ENCODE peak calls at places on chromosomes 16 and 17, in four cellular contexts. D is AG04450, I is H1, J is body of pancreas. M is an unnamed sample.

GRCh38 chr17:37043201-37043600 is 94.4 kb downstream of the AATF start:
- DNase-seq in J (no peak), I (peak), D (no peak), M (no peak)

GRCh38 chr17:45775148-45775547 is 9.0 kb upstream of the CRHR1 start:
- DNase-seq in I (no peak), J (peak), D (no peak), M (no peak)

GRCh38 chr17:46063239-46063638 is 64.2 kb downstream of the STH start:
- DNase-seq in I (no peak), J (no peak), D (peak), M (no peak)

GRCh38 chr17:66755101-66755943 is 79.6 kb upstream of the CACNG5 start:
- DNase-seq in J (no peak), I (no peak), D (no peak), M (no peak)

GRCh38 chr16:66647866-66648265 is 43.4 kb downstream of the CMTM3 start:
- DNase-seq in D (no peak), J (no peak), I (no peak), M (no peak)

GRCh38 chr16:50012182-50012581 is 12.8 kb upstream of the CNEP1R1 start:
- DNase-seq in J (no peak), D (no peak), I (no peak), M (no peak)

GRCh38 chr16:3999479-3999868 is 116.8 kb downstream of the ADCY9 start:
- DNase-seq in J (no peak), I (no peak), D (peak), M (peak)

GRCh38 chr17:49587366-49588073 is 11.8 kb downstream of the NXPH3 start:
- DNase-seq in I (no peak), D (no peak), J (no peak), M (no peak)

GRCh38 chr16:2827481-2827790 is 2.7 kb upstream of the ZG16B start:
- DNase-seq in D (no peak), I (no peak), J (no peak), M (no peak)

GRCh38 chr17:83196088-83196765 is 116.8 kb downstream of the METRNL start:
- DNase-seq in I (no peak), J (peak), D (no peak), M (peak)

GRCh38 chr16:27107185-27107592 is 40.5 kb downstream of the C16orf82 start:
- DNase-seq in I (no peak), D (no peak), J (no peak), M (no peak)

GRCh38 chr17:48246623-48247022 is 139.1 kb downstream of the SNX11 start:
- DNase-seq in D (no peak), J (no peak), I (no peak), M (no peak)

GRCh38 chr17:67478266-67479118 is 101.4 kb downstream of the PITPNC1 start:
- DNase-seq in J (no peak), I (no peak), D (no peak), M (no peak)

GRCh38 chr17:80009391-80010282 is 26.0 kb downstream of the TBC1D16 start:
- DNase-seq in I (no peak), J (no peak), D (no peak), M (no peak)

GRCh38 chr16:15899538-15900100 is 11.2 kb upstream of the CEP20 start:
- DNase-seq in J (peak), I (no peak), D (peak), M (peak)

GRCh38 chr16:82337355-82337754 is 167.3 kb upstream of the MPHOSPH6 start:
- DNase-seq in D (no peak), J (no peak), I (no peak), M (no peak)

GRCh38 chr17:68973098-68973929 is 18.1 kb upstream of the ABCA8 start:
- DNase-seq in I (no peak), D (no peak), J (no peak), M (no peak)

GRCh38 chr16:64543401-64543800 is 578.5 kb downstream of the CDH11 start:
- DNase-seq in I (no peak), J (no peak), D (no peak), M (no peak)

GRCh38 chr16:86892509-86892908 is 314.2 kb downstream of the FOXL1 start:
- DNase-seq in D (no peak), I (no peak), J (no peak), M (no peak)

DNA sequence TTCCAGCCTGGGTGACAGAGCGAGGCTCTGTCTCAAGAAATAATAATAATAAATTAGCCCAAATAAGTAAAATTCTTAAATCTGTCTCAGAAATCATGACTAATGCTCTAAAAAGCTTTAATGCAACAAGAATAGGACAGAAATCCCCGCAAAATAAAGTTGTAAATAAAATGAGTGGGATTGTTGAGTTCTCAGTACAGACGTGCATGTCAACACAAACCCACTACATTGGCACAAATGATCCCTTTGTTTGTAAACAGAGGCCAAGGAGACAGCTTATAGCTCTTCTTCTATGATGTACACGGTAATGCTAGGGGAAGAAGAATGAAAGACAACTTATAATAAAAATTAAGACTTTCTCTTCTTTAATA is 6.0 kb downstream of the STAT5B start:
- DNase-seq in D (no peak), J (no peak), I (no peak), M (no peak)
- H3K4me3 ChIP-seq in D (no peak), J (no peak), I (no peak), M (no peak)

GRCh38 chr16:54633943-54634362 is 296.7 kb upstream of the IRX5 start:
- DNase-seq in I (peak), D (no peak), J (no peak), M (no peak)
- TF ChIP-seq CTCF in I (peak), D (no peak), J (no peak), M (peak)

DNA sequence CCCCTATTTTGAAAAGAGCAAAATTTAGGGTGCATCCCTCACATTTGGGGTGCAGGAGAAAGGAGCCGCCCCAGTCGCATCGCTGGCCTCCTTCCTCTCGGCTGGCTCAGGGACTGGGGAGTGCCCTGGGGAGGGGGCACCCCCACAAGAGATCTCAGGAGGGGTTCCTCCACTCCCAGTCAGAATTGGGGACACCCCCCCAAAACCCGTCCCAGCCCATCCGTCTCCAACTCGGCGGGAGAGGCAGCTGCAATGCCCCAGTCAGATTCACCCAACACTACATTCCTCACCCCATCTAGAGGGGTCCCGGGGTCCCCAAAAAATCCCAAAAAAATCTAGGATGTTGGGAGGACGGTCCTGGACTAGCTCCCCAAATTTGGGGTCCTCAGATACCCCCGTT is 3.4 kb upstream of the BCL6B start:
- DNase-seq in I (no peak), J (no peak), D (no peak), M (no peak)
- H3K4me3 ChIP-seq in I (no peak), J (peak), D (no peak), M (peak)

GRCh38 chr17:75755990-75756389 is 9.0 kb downstream of the GALK1 start:
- DNase-seq in J (no peak), D (no peak), I (peak), M (no peak)

GRCh38 chr17:75758131-75758905 is 6.7 kb downstream of the GALK1 start:
- DNase-seq in D (no peak), I (no peak), J (no peak), M (no peak)

GRCh38 chr17:75757086-75757681 is 7.8 kb downstream of the GALK1 start:
- DNase-seq in I (no peak), D (no peak), J (no peak), M (no peak)

GRCh38 chr17:75755205-75755901 is 9.6 kb downstream of the GALK1 start:
- DNase-seq in J (no peak), I (peak), D (no peak), M (no peak)

GRCh38 chr17:75756451-75757085 is 8.4 kb downstream of the GALK1 start:
- DNase-seq in J (no peak), I (peak), D (no peak), M (no peak)
- TF ChIP-seq CTCF in J (no peak), I (no peak), D (no peak), M (no peak)

GRCh38 chr16:88769617-88770458 is 15.2 kb downstream of the PIEZO1 start:
- DNase-seq in D (no peak), I (peak), J (peak), M (no peak)
- H3K4me3 ChIP-seq in D (peak), I (no peak), J (no peak), M (no peak)

DNA sequence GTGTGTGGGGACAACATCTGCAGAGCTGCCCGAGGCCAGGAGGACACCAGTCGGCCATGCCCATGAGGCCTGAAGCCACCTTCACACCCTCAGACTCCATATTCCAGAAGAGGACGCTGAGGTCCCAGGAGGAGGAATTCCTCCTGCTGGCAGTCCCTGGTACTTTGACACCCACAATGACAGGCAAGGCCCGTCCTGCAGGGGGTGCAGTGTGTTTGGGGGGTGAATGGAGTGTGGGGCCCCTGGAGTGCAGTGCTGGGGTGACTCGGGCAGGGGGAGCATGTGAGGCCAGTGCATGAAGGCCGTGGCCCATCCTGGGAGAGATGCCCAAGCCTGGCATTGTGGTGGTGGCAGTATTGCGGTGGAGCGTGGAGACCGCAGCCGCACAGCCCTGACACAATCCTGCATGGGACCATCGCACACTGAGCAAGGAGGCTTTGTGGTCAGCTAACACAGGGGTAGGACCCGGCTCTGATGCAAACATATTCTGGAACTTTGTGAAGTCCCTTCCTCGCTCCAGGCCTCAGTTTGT is 52.2 kb downstream of the ZDHHC7 start:
- DNase-seq in J (no peak), D (no peak), I (no peak), M (no peak)
- TF ChIP-seq CTCF in J (no peak), D (peak), I (peak), M (no peak)

M was measured in astrocyte of the cerebellum.